ENCODE peak calls at places on chromosomes 7 and 10, in eight cellular contexts. U, V, S, F, Y, N, R and B are unnamed samples.

GRCh38 chr7:96855691-96856090 is 146.0 kb upstream of the SEM1 start:
- DNase-seq in S (no peak), N (no peak), R (no peak), F (no peak), Y (no peak), U (no peak), V (no peak), B (no peak)

GRCh38 chr10:110226926-110227641 is 19.7 kb downstream of the MXI1 start:
- DNase-seq in V (peak; percentile 68), R (no peak), S (no peak), F (no peak), U (no peak), N (peak; percentile 62), Y (peak; percentile 85), B (peak; percentile 43)

GRCh38 chr7:1055084-1055450 is 10.7 kb downstream of the GPR146 start:
- DNase-seq in F (no peak), Y (no peak), R (no peak), U (peak; percentile 24), V (no peak), N (peak; percentile 74), S (no peak), B (no peak)

GRCh38 chr10:28095791-28096367 is 97.0 kb upstream of the ODAD2 start:
- DNase-seq in Y (no peak), U (no peak), R (no peak), V (no peak), S (no peak), F (no peak), N (no peak), B (no peak)

GRCh38 chr7:30888783-30889182 is 22.9 kb upstream of the AQP1 start:
- DNase-seq in R (no peak), Y (no peak), U (peak; percentile 24), V (no peak), N (no peak), S (peak; percentile 87), F (peak; percentile 63), B (no peak)

GRCh38 chr10:89702121-89702480 is 711 bp downstream of the KIF20B start:
- DNase-seq in F (no peak), U (peak; percentile 37), R (no peak), V (no peak), Y (no peak), N (no peak), S (peak; percentile 5), B (peak; percentile 49)

GRCh38 chr7:29987083-29987482 is 2.5 kb downstream of the SCRN1 start:
- DNase-seq in U (no peak), Y (no peak), N (no peak), S (peak; percentile 58), R (no peak), F (peak; percentile 23), V (no peak), B (peak; percentile 75)

GRCh38 chr7:6258440-6259182 is 13.8 kb downstream of the CYTH3 start:
- DNase-seq in Y (no peak), N (no peak), U (no peak), V (peak; percentile 89), F (no peak), R (no peak), S (no peak), B (no peak)

GRCh38 chr10:69686866-69687265 is 56.8 kb downstream of the FAM241B start:
- DNase-seq in F (no peak), N (no peak), U (no peak), R (no peak), Y (no peak), V (no peak), S (no peak), B (no peak)

GRCh38 chr7:90224204-90224603 is 12.7 kb downstream of the STEAP2 start:
- DNase-seq in Y (no peak), U (no peak), R (no peak), S (no peak), F (no peak), N (no peak), V (no peak), B (no peak)

GRCh38 chr7:27605689-27606269 is 56.9 kb downstream of the HIBADH start:
- DNase-seq in Y (no peak), S (peak; percentile 86), V (peak; percentile 68), U (no peak), F (no peak), N (peak; percentile 11), R (no peak), B (peak; percentile 67)

GRCh38 chr10:124713679-124714298 is 30.4 kb downstream of the FAM53B start:
- DNase-seq in Y (no peak), N (no peak), V (no peak), F (no peak), U (no peak), S (no peak), R (no peak), B (no peak)

GRCh38 chr7:92246363-92247101 is 758 bp downstream of the ANKIB1 start:
- DNase-seq in U (peak; percentile 17), V (peak; percentile 32), S (peak; percentile 23), F (no peak), N (peak; percentile 54), R (no peak), Y (peak; percentile 73), B (peak; percentile 74)

GRCh38 chr7:96277921-96278320 is 44.0 kb downstream of the SLC25A13 start:
- DNase-seq in R (no peak), N (no peak), U (no peak), V (peak; percentile 90), F (no peak), S (no peak), Y (no peak), B (peak; percentile 24)

GRCh38 chr10:89442347-89442746 is 28.0 kb downstream of the IFIT5 start:
- DNase-seq in V (no peak), Y (no peak), F (no peak), S (no peak), N (no peak), R (no peak), U (no peak), B (no peak)

GRCh38 chr7:108358553-108358952 is 97.7 kb downstream of the NRCAM start:
- DNase-seq in R (peak; percentile 60), N (no peak), F (peak; percentile 62), U (peak; percentile 80), S (peak; percentile 53), V (peak; percentile 32), Y (no peak), B (no peak)

GRCh38 chr7:125098377-125098970 is 168.8 kb upstream of the POT1 start:
- DNase-seq in V (no peak), U (no peak), S (no peak), N (no peak), R (no peak), F (no peak), Y (no peak), B (no peak)

GRCh38 chr10:7560519-7560918 is 106.2 kb downstream of the ITIH5 start:
- DNase-seq in F (no peak), Y (no peak), V (no peak), U (no peak), R (no peak), S (no peak), N (no peak), B (no peak)

GRCh38 chr7:2710901-2711551 is 23.0 kb downstream of the AMZ1 start:
- DNase-seq in N (no peak), U (no peak), R (no peak), F (no peak), Y (no peak), V (peak; percentile 73), S (peak; percentile 69), B (no peak)

GRCh38 chr7:135165862-135166261 is 4.6 kb downstream of the CYREN start:
- DNase-seq in U (no peak), Y (no peak), F (no peak), N (no peak), R (no peak), V (no peak), S (no peak), B (no peak)

GRCh38 chr10:112213836-112214235 is 30.3 kb upstream of the GPAM start:
- DNase-seq in S (no peak), U (no peak), N (no peak), R (no peak), F (no peak), Y (no peak), V (no peak), B (no peak)

GRCh38 chr7:9307131-9307530 is 873.7 kb downstream of the NXPH1 start:
- DNase-seq in V (no peak), R (no peak), N (no peak), S (peak; percentile 91), Y (no peak), F (no peak), U (peak; percentile 22), B (no peak)

GRCh38 chr7:150901160-150902035 is 49.1 kb downstream of the AOC1 start:
- DNase-seq in Y (no peak), N (peak; percentile 24), U (no peak), F (no peak), V (no peak), R (no peak), S (no peak), B (no peak)

GRCh38 chr10:110212119-110213006 is 5.0 kb downstream of the MXI1 start:
- DNase-seq in R (no peak), Y (no peak), S (no peak), F (no peak), U (no peak), V (peak; percentile 48), N (no peak), B (peak; percentile 54)

GRCh38 chr7:136071106-136071505 is 93.9 kb upstream of the MTPN start:
- DNase-seq in V (peak; percentile 98), U (no peak), S (no peak), R (no peak), Y (no peak), N (peak; percentile 16), F (no peak), B (no peak)

GRCh38 chr7:47905071-47905920 is 43.0 kb downstream of the PKD1L1 start:
- DNase-seq in R (no peak), S (no peak), U (no peak), N (no peak), V (peak; percentile 54), F (no peak), Y (no peak), B (no peak)

GRCh38 chr10:98314577-98315284 is 46.7 kb upstream of the LOXL4 start:
- DNase-seq in S (peak; percentile 63), U (no peak), R (no peak), N (no peak), V (no peak), F (no peak), Y (peak; percentile 78), B (no peak)

GRCh38 chr10:13526952-13527863 is 1.6 kb downstream of the BEND7 start:
- DNase-seq in R (no peak), F (no peak), S (no peak), V (no peak), U (peak; percentile 3), N (no peak), Y (no peak), B (no peak)

GRCh38 chr7:46559194-46559576 is 638.1 kb upstream of the IGFBP3 start:
- DNase-seq in N (no peak), S (peak; percentile 69), U (no peak), V (no peak), F (peak; percentile 44), Y (no peak), R (no peak), B (no peak)

GRCh38 chr10:43396061-43396927 is 12.7 kb downstream of the HNRNPF start:
- DNase-seq in N (peak; percentile 55), V (peak; percentile 63), R (peak; percentile 80), F (no peak), U (peak; percentile 46), S (peak; percentile 57), Y (peak; percentile 86), B (peak; percentile 91)

GRCh38 chr10:130350996-130351395 is 214.8 kb downstream of the GLRX3 start:
- DNase-seq in R (no peak), Y (peak; percentile 58), U (no peak), V (no peak), F (no peak), N (no peak), S (no peak), B (no peak)

GRCh38 chr7:21579341-21580072 is 36.7 kb downstream of the DNAH11 start:
- DNase-seq in F (no peak), R (no peak), U (peak; percentile 83), V (no peak), Y (no peak), N (no peak), S (no peak), B (no peak)

GRCh38 chr10:99370993-99371392 is 41.8 kb downstream of the CNNM1 start:
- DNase-seq in S (peak; percentile 47), Y (no peak), N (peak; percentile 25), V (peak; percentile 58), U (peak; percentile 38), R (no peak), F (peak; percentile 20), B (peak; percentile 76)

GRCh38 chr7:24982917-24983316 is 2.9 kb upstream of the OSBPL3 start:
- DNase-seq in F (no peak), Y (no peak), S (no peak), R (no peak), V (peak; percentile 66), N (no peak), U (no peak), B (no peak)